ENCODE peak calls at places on chromosomes 11 and 22, in five cellular contexts. S is mesenchymal stem cell, X is cardiac muscle cell, C is A549, U is psoas muscle. R is an unnamed sample.
A peak's percentile ranks its signal among the peaks of the same experiment; 100 is the strongest.

GRCh38 chr11:3126207-3126865 is 38.8 kb downstream of the OSBPL5 start:
- DNase-seq in S (no peak), X (no peak), C (no peak), U (peak; percentile 52), R (no peak)

GRCh38 chr22:19143967-19144400 is 467 bp downstream of the ESS2 start:
- DNase-seq in S (peak; percentile 45), X (no peak), C (no peak), U (no peak), R (no peak)

GRCh38 chr11:134531331-134532135 is 119.5 kb upstream of the B3GAT1 start:
- DNase-seq in S (no peak), X (peak; percentile 37), C (no peak), U (no peak), R (no peak)

GRCh38 chr11:111269146-111269868 is 23.8 kb downstream of the POU2AF2 start:
- DNase-seq in S (no peak), X (no peak), C (no peak), U (no peak), R (no peak)

GRCh38 chr22:38260760-38261477 is 11.9 kb downstream of the TMEM184B start:
- DNase-seq in S (no peak), X (no peak), C (no peak), U (no peak), R (no peak)

GRCh38 chr22:44752285-44753188 is at the start of gene ARHGAP8:
- DNase-seq in S (no peak), X (peak; percentile 15), C (peak; percentile 27), U (no peak), R (no peak)

GRCh38 chr11:37946155-37946766 is 1348.2 kb upstream of the RAG2 start:
- DNase-seq in S (peak; percentile 62), X (peak; percentile 42), C (no peak), U (no peak), R (no peak)

GRCh38 chr11:62456630-62457029 is 37.8 kb downstream of the SCGB1A1 start:
- DNase-seq in S (no peak), X (no peak), C (no peak), U (no peak), R (no peak)

GRCh38 chr22:29987143-29987542 is 93.1 kb upstream of the HORMAD2 start:
- DNase-seq in S (no peak), X (peak; percentile 18), C (no peak), U (no peak), R (no peak)

GRCh38 chr11:31809857-31810778 is 1.0 kb downstream of the PAX6 start:
- DNase-seq in S (peak; percentile 46), X (peak; percentile 67), C (peak; percentile 51), U (no peak), R (no peak)

GRCh38 chr11:17573526-17573925 is 26.5 kb downstream of the OTOG start:
- DNase-seq in S (no peak), X (no peak), C (no peak), U (no peak), R (no peak)

GRCh38 chr11:17575431-17576425 is 28.7 kb downstream of the OTOG start:
- DNase-seq in S (no peak), X (no peak), C (no peak), U (no peak), R (no peak)

GRCh38 chr11:17572791-17573460 is 25.9 kb downstream of the OTOG start:
- DNase-seq in S (no peak), X (no peak), C (no peak), U (no peak), R (no peak)

GRCh38 chr11:17574799-17575144 is 27.7 kb downstream of the OTOG start:
- DNase-seq in S (no peak), X (no peak), C (no peak), U (no peak), R (no peak)

GRCh38 chr11:17574141-17574798 is 27.2 kb downstream of the OTOG start:
- DNase-seq in S (no peak), X (no peak), C (no peak), U (no peak), R (no peak)
- H3K27ac ChIP-seq in S (no peak overlapping the region), X (no peak overlapping the region), C (no peak overlapping the region), U (no peak overlapping the region), R (no peak overlapping the region)

GRCh38 chr11:108278546-108278945 is 55.7 kb downstream of the ATM start:
- DNase-seq in S (no peak), X (peak; percentile 84), C (no peak), U (no peak), R (no peak)
- H3K27ac ChIP-seq in S (no peak overlapping the region), X (peak overlapping the region; percentile 96), C (no peak overlapping the region), U (no peak overlapping the region), R (peak overlapping the region; percentile 41)

GRCh38 chr11:35335226-35335625 is 84.1 kb downstream of the SLC1A2 start:
- DNase-seq in S (no peak), X (no peak), C (no peak), U (no peak), R (no peak)

GRCh38 chr11:35338928-35339327 is 80.4 kb downstream of the SLC1A2 start:
- DNase-seq in S (no peak), X (no peak), C (no peak), U (no peak), R (no peak)

GRCh38 chr11:35337136-35337918 is 82.0 kb downstream of the SLC1A2 start:
- DNase-seq in S (peak; percentile 98), X (no peak), C (peak; percentile 95), U (no peak), R (no peak)

GRCh38 chr11:35340101-35340500 is 79.3 kb downstream of the SLC1A2 start:
- DNase-seq in S (no peak), X (no peak), C (no peak), U (no peak), R (no peak)

GRCh38 chr11:35337919-35338316 is 81.4 kb downstream of the SLC1A2 start:
- DNase-seq in S (no peak), X (no peak), C (no peak), U (no peak), R (no peak)
- H3K27ac ChIP-seq in S (no peak overlapping the region), X (no peak overlapping the region), C (peak overlapping the region; percentile 67), U (no peak overlapping the region), R (no peak overlapping the region)

DNA sequence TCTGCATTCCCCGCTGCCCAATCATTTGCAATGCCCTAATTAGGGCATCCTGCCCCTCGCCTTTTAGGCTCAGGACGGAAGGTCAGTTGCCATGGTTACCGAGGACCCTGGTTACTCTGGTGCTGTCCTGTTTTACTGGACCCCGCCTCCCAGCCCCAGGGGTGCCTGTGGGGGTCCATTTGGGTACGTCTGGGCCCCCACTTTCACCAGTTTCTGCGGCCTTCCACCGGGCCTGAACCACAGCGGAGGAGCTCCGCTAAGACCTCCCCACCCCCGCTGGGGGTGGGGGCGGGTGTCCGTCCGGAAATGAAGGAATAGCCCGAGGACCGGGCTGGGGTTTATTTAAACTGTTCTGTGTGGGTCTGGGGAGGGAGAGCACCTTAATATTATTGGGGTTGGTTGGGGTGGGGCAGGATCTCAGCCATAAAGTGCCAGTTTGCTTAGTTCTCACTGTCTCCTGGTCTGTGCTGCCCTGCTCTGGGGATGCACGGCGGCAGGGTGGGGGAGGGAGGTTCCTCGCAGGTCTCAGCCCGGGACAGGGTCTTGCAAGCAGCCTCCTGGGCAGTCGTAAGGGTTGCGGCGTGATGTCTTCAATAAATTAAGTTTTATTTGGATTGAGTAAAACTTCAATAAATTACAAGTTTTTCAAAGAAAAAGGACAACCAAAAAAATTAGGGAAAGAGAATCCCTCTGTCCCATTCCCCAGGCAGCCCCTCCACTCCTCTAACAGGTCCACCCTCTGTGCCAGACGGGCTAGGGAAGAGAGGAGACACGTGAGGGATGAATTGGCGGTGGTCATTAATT is 5.3 kb downstream of the PHOX2A start:
- DNase-seq in S (no peak), X (no peak), C (no peak), U (no peak), R (no peak)
- H3K27ac ChIP-seq in S (no peak overlapping the region), X (no peak overlapping the region), C (no peak overlapping the region), U (no peak overlapping the region), R (no peak overlapping the region)

DNA sequence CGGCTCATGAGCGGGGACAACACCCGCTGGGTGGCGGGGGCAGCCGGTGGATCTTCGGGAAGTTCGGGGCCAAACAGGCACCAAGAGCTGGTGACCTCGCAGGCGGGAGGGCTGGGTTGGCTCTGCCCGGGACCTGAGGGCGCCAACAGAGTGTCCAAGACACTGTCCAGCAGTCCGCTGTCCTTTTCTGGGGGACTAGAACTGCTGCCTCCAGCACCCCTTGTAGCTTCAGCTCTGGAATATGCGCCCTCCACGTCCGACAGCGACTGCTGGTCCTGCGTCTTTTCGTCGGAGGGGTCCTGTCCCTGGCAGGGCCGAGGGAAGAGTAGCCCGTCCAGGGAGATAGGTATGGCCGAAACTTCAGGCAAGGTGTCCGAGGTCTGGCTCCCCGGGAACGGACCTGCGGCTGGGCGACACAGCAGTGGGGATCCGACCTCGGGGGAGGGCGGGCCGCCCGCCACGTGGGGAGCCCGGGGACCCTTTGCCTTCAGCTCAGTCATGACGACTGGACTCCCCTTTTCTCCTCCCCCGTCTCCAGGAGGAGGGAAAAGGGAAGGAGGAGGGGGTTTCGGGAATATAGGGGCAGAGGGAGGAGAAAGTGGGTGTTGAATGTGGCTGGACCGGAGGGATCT is 926 bp downstream of the PGR start:
- DNase-seq in S (peak; percentile 4), X (peak; percentile 6), C (no peak), U (peak; percentile 16), R (no peak)
- H3K27ac ChIP-seq in S (no peak overlapping the region), X (no peak overlapping the region), C (no peak overlapping the region), U (no peak overlapping the region), R (peak overlapping the region; percentile 88)

GRCh38 chr11:73390601-73391565 is 14.7 kb downstream of the RELT start:
- DNase-seq in S (no peak), X (no peak), C (no peak), U (peak; percentile 18), R (no peak)

GRCh38 chr11:73389134-73389525 is 12.9 kb downstream of the RELT start:
- DNase-seq in S (no peak), X (no peak), C (no peak), U (no peak), R (no peak)

GRCh38 chr11:73391665-73392064 is 15.5 kb downstream of the RELT start:
- DNase-seq in S (no peak), X (no peak), C (no peak), U (peak; percentile 3), R (no peak)

GRCh38 chr11:73388241-73389133 is 12.3 kb downstream of the RELT start:
- DNase-seq in S (no peak), X (peak; percentile 40), C (no peak), U (peak; percentile 51), R (no peak)

GRCh38 chr11:73389902-73390301 is 13.7 kb downstream of the RELT start:
- DNase-seq in S (no peak), X (no peak), C (no peak), U (peak; percentile 1), R (no peak)
- H3K27ac ChIP-seq in S (no peak overlapping the region), X (no peak overlapping the region), C (no peak overlapping the region), U (no peak overlapping the region), R (no peak overlapping the region)